ENCODE peak calls at places on chromosomes 13 and 19, in ten cellular contexts. R is cardiac muscle cell; W is tibial artery; T is tibial nerve; J is spleen; S is fibroblast of lung; L is CD4-positive, alpha-beta T cell; I is Panc1; M is kidney epithelial cell; H is dorsolateral prefrontal cortex. N is an unnamed sample. For H3K27me3, the result is how much of the 10 kb centered on the place peaks cover.

GRCh38 chr13:50531917-50532899 is 311.3 kb downstream of the DLEU7 start:
- DNase-seq in R (no peak), W (no peak), T (no peak), J (no peak), S (peak), L (no peak), I (no peak), M (no peak), H (no peak), N (no peak)

GRCh38 chr19:45275370-45275971 is 24.4 kb downstream of the MARK4 start:
- DNase-seq in R (no peak), W (no peak), T (no peak), J (no peak), S (no peak), L (no peak), I (no peak), M (no peak), H (peak), N (no peak)

GRCh38 chr19:3094638-3095374 is 644 bp downstream of the GNA11 start:
- DNase-seq in R (peak), W (no peak), T (no peak), J (peak), S (peak), L (peak), I (no peak), M (no peak), H (no peak), N (no peak)

GRCh38 chr13:51883226-51883600 is 21.4 kb downstream of the CCDC70 start:
- DNase-seq in R (no peak), W (no peak), T (no peak), J (no peak), S (no peak), L (no peak), I (no peak), M (no peak), H (no peak), N (no peak)

GRCh38 chr13:76872686-76873085 is 13.5 kb downstream of the KCTD12 start:
- DNase-seq in R (no peak), W (no peak), T (no peak), J (no peak), S (no peak), L (no peak), I (no peak), M (no peak), H (no peak), N (no peak)

GRCh38 chr19:29753190-29753933 is 38.3 kb upstream of the C19orf12 start:
- DNase-seq in R (no peak), W (no peak), T (no peak), J (no peak), S (no peak), L (no peak), I (no peak), M (no peak), H (no peak), N (no peak)

GRCh38 chr13:27619093-27619705 is 1.1 kb downstream of the LNX2 start:
- DNase-seq in R (no peak), W (no peak), T (no peak), J (no peak), S (peak), L (no peak), I (no peak), M (no peak), H (no peak), N (no peak)

GRCh38 chr19:1112254-1113208 is 8.7 kb downstream of the GPX4 start:
- DNase-seq in R (peak), W (no peak), T (peak), J (peak), S (no peak), L (no peak), I (no peak), M (no peak), H (no peak), N (no peak)

GRCh38 chr13:111411186-111411858 is 90.9 kb downstream of the TEX29 start:
- DNase-seq in R (no peak), W (no peak), T (no peak), J (no peak), S (no peak), L (no peak), I (no peak), M (no peak), H (no peak), N (no peak)

GRCh38 chr19:2191456-2191931 is 27.8 kb downstream of the DOT1L start:
- DNase-seq in R (no peak), W (no peak), T (no peak), J (no peak), S (no peak), L (no peak), I (no peak), M (no peak), H (no peak), N (no peak)

GRCh38 chr19:51726049-51726448 is 2.3 kb upstream of the HAS1 start:
- DNase-seq in R (no peak), W (no peak), T (no peak), J (no peak), S (peak), L (no peak), I (no peak), M (no peak), H (peak), N (no peak)

GRCh38 chr19:33774751-33775150 is 21.9 kb upstream of the KCTD15 start:
- DNase-seq in R (no peak), W (no peak), T (no peak), J (no peak), S (no peak), L (no peak), I (no peak), M (no peak), H (no peak), N (no peak)

GRCh38 chr19:33773704-33774624 is 22.7 kb upstream of the KCTD15 start:
- DNase-seq in R (no peak), W (no peak), T (no peak), J (no peak), S (no peak), L (no peak), I (no peak), M (no peak), H (no peak), N (no peak)

GRCh38 chr19:33777351-33777750 is 19.3 kb upstream of the KCTD15 start:
- DNase-seq in R (no peak), W (no peak), T (no peak), J (peak), S (no peak), L (no peak), I (no peak), M (no peak), H (no peak), N (no peak)

GRCh38 chr19:33777753-33778088 is 18.9 kb upstream of the KCTD15 start:
- DNase-seq in R (no peak), W (no peak), T (no peak), J (no peak), S (no peak), L (no peak), I (no peak), M (no peak), H (no peak), N (no peak)

GRCh38 chr19:33775731-33776487 is 20.8 kb upstream of the KCTD15 start:
- DNase-seq in R (no peak), W (no peak), T (no peak), J (no peak), S (no peak), L (no peak), I (no peak), M (no peak), H (no peak), N (no peak)
- H3K27me3 ChIP-seq in R (under half), W (under half), T (half or more), J (under half), S (under half), L (under half), I (under half), M (under half), H (under half), N (under half)

GRCh38 chr19:53775524-53775923 is 48.6 kb downstream of the NLRP12 start:
- DNase-seq in R (no peak), W (no peak), T (no peak), J (no peak), S (no peak), L (no peak), I (no peak), M (no peak), H (no peak), N (no peak)

GRCh38 chr19:53774011-53774410 is 50.1 kb downstream of the NLRP12 start:
- DNase-seq in R (no peak), W (no peak), T (no peak), J (no peak), S (no peak), L (no peak), I (no peak), M (no peak), H (no peak), N (no peak)

GRCh38 chr19:53772943-53773342 is 51.2 kb downstream of the NLRP12 start:
- DNase-seq in R (peak), W (peak), T (peak), J (no peak), S (peak), L (peak), I (peak), M (no peak), H (peak), N (peak)

GRCh38 chr19:53768401-53768800 is 55.7 kb downstream of the NLRP12 start:
- DNase-seq in R (no peak), W (no peak), T (no peak), J (peak), S (no peak), L (no peak), I (no peak), M (no peak), H (no peak), N (no peak)

GRCh38 chr19:53771133-53771532 is 53.0 kb downstream of the NLRP12 start:
- DNase-seq in R (no peak), W (no peak), T (no peak), J (no peak), S (no peak), L (no peak), I (no peak), M (no peak), H (no peak), N (no peak)
- TF ChIP-seq CTCF in R (no peak), W (no peak), T (no peak), J (no peak), S (no peak), L (no peak), I (no peak), M (no peak), H (no peak), N (no peak)

DNA sequence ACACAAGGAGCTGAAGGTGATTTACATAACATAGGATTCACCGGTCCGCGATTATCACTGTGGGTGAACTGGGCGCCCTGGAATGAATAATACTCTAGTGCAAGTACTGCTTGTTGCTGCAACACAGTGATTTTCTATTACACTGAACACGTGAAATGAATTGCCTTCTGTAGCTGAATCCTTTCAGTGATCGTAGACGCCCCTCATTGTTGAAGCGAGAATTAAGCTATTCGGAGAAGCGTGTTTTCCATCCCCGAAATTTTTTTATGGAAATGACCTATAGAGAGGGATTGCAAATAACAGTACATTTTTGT is 2.7 kb upstream of the MAB21L1 start:
- DNase-seq in R (peak), W (no peak), T (no peak), J (no peak), S (no peak), L (no peak), I (no peak), M (no peak), H (no peak), N (no peak)
- H3K27me3 ChIP-seq in R (half or more), W (under half), T (under half), J (under half), S (under half), L (under half), I (under half), M (under half), H (under half), N (under half)

DNA sequence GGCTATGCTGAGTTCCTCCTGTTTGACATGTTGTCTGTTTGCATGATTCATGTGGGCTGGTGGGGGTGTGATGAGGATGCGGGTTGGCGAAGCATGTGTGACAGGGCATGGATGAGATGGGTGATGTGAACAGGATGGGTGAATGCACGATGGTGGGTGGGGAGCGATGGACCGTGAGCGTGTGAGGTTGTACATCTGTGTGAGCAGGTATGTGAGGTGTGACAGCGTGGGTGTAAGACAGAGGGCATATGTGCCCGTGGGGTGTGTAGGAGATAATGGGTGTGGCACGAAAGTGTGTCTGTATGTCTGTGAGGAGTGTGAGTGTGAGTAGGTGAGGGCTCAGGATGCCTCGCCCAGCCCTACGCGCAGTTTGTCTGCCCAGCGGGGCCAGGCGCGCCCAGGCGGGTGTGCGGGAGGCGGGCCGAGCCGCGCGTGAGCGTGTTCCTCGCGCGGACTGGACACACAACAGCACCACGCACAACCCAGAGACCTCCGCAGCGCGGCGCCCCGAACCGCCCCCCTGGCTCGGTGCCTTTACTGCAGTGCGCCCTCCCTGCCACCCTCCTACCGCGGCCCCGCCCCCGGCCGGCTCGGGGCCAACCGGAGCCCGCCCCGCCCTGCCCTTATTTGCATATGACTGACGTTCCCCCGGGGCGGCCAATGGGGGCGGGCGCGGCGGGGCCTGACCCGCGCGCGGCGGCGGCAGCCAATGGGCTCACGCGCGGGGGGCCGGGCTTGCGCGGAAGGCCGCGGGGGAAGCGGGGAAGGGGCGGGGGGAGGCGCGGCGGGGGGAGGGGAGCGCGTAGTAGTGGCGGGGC is 14.4 kb downstream of the CIC start:
- DNase-seq in R (peak), W (peak), T (peak), J (peak), S (peak), L (peak), I (no peak), M (no peak), H (peak), N (peak)
- TF ChIP-seq CTCF in R (no peak), W (no peak), T (peak), J (peak), S (no peak), L (no peak), I (no peak), M (no peak), H (no peak), N (no peak)

GRCh38 chr19:18783958-18784785 is 6.9 kb downstream of the COMP start:
- DNase-seq in R (no peak), W (no peak), T (no peak), J (no peak), S (no peak), L (no peak), I (no peak), M (no peak), H (no peak), N (no peak)
- H3K27me3 ChIP-seq in R (half or more), W (under half), T (half or more), J (under half), S (under half), L (under half), I (under half), M (half or more), H (under half), N (under half)

DNA sequence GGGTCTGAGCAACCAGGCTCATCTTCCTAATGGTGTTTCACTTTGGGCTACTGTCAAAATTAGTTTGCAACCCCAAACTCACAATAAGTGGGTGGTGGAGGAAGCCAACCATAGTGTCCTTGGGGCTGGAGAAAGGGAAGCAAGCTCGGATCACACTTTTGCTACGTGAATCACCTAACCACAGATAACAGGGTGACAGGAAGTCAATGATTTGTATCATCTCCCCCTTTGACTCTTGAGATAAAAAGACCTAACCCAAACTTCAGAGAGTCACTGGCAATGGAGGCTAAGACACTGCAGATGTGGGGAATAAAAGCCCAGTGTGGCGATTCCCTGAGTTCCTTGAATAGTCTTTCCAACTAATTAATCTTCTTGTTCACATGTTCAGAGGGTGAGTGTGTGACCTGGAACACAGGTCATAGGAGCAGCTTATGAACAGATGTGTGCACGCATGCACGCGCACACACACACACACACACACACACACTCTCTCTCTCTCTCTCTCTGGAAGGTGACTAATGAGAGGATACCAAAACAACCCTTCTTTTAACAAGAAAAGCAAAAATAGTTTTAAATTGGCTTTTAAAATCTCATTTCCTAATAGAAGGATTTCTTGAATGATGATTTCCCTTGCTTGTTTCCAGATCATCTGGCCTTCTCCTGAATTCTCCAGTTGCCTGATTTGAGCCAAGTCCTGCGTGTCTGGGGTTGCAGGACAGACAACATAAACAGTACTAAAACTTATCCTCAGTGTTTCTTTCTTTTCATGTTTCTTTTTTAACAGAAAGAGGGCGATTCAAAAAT is 21.2 kb upstream of the DOCK9 start:
- DNase-seq in R (no peak), W (no peak), T (no peak), J (no peak), S (peak), L (peak), I (no peak), M (no peak), H (no peak), N (no peak)
- TF ChIP-seq CTCF in R (no peak), W (no peak), T (no peak), J (no peak), S (no peak), L (no peak), I (no peak), M (no peak), H (no peak), N (no peak)